ENCODE peak calls at places on chromosomes 3 and 15, in four cellular contexts. R is HepG2, F is K562, U is GM12878. T is an unnamed sample.

GRCh38 chr3:149604125-149604851 is 53.5 kb downstream of the WWTR1 start:
- DNase-seq in F (no peak), R (no peak), U (no peak), T (peak; percentile 36)

GRCh38 chr3:119340014-119340413 is 45.8 kb downstream of the ARHGAP31 start:
- DNase-seq in R (no peak), U (no peak), F (no peak), T (no peak)

GRCh38 chr3:159091936-159092335 is 290.1 kb downstream of the MFSD1 start:
- DNase-seq in U (no peak), R (no peak), F (no peak), T (no peak)

GRCh38 chr3:32626650-32627049 is 56.0 kb upstream of the DYNC1LI1 start:
- DNase-seq in R (no peak), F (no peak), U (no peak), T (no peak)

GRCh38 chr15:82571722-82572222 is 31.5 kb upstream of the RPS17 start:
- DNase-seq in U (no peak), R (no peak), F (peak; percentile 37), T (peak; percentile 61)

GRCh38 chr3:94673891-94674290 is 611.0 kb downstream of the NSUN3 start:
- DNase-seq in U (no peak), F (no peak), R (no peak), T (no peak)

GRCh38 chr3:129039271-129040038 is 21.1 kb upstream of the GP9 start:
- DNase-seq in U (no peak), F (no peak), R (no peak), T (no peak)

GRCh38 chr3:32934150-32934742 is 17.2 kb upstream of the CCR4 start:
- DNase-seq in U (no peak), F (no peak), R (no peak), T (peak; percentile 26)

GRCh38 chr3:127597020-127597771 is 1.0 kb upstream of the MCM2 start:
- DNase-seq in F (no peak), U (no peak), R (no peak), T (no peak)

GRCh38 chr3:38297537-38297936 is 15.4 kb downstream of the SLC22A14 start:
- DNase-seq in F (no peak), U (no peak), R (no peak), T (no peak)

GRCh38 chr3:4771238-4771637 is 208.0 kb upstream of the BHLHE40 start:
- DNase-seq in U (no peak), F (no peak), R (no peak), T (no peak)

GRCh38 chr15:68704496-68705021 is 116.1 kb downstream of the ANP32A start:
- DNase-seq in R (no peak), U (no peak), F (peak; percentile 19), T (no peak)

GRCh38 chr15:34927726-34928125 is 41.8 kb downstream of the AQR start:
- DNase-seq in R (no peak), U (no peak), F (no peak), T (no peak)

GRCh38 chr3:46664188-46664970 is 29.1 kb downstream of the ALS2CL start:
- DNase-seq in U (no peak), F (no peak), R (no peak), T (no peak)

GRCh38 chr3:30708472-30708871 is 102.1 kb downstream of the TGFBR2 start:
- DNase-seq in U (no peak), F (no peak), R (no peak), T (no peak)

GRCh38 chr15:98331676-98332075 is 316.7 kb upstream of the IGF1R start:
- DNase-seq in R (no peak), U (no peak), F (no peak), T (no peak)

GRCh38 chr3:116005404-116005803 is 382.1 kb downstream of the GAP43 start:
- DNase-seq in F (no peak), R (no peak), U (no peak), T (no peak)
- TF ChIP-seq TCF7 in F (no peak), R (no peak), U (no peak), T (no peak)

GRCh38 chr15:77738441-77739437 is 106.0 kb upstream of the LINGO1 start:
- DNase-seq in R (no peak), U (no peak), F (no peak), T (peak; percentile 40)
- TF ChIP-seq MAX in R (no peak), U (no peak), F (no peak), T (no peak)

DNA sequence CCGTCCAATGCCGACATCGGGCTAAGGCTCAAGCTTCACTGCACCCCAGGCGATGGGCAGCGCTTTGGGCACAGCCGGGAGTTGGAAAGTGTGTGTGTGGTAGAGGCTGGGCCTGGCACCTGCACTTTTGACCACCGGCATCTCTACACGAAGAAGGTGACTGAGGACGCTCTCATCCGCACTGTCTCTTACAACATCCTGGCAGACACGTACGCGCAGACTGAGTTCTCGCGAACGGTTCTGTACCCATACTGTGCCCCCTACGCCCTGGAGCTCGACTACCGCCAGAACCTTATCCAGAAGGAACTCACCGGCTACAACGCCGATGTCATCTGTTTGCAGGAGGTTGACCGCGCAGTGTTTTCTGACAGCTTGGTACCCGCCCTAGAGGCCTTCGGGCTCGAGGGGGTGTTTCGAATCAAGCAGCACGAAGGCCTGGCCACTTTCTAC is 1.0 kb downstream of the PDE12 start:
- DNase-seq in U (no peak), F (peak; percentile 14), R (peak; percentile 46), T (peak; percentile 17)
- TF ChIP-seq NR2C2 in U (no peak), F (no peak), R (no peak), T (no peak)

GRCh38 chr3:16288664-16289063 is 23.7 kb downstream of the OXNAD1 start:
- DNase-seq in U (no peak), R (no peak), F (no peak), T (no peak)

GRCh38 chr3:16290007-16290826 is 25.2 kb downstream of the OXNAD1 start:
- DNase-seq in R (peak; percentile 37), F (peak; percentile 55), U (no peak), T (peak; percentile 51)

GRCh38 chr3:16289144-16289889 is 24.3 kb downstream of the OXNAD1 start:
- DNase-seq in F (peak; percentile 46), R (no peak), U (no peak), T (no peak)

GRCh38 chr3:16286161-16286560 is 21.1 kb downstream of the OXNAD1 start:
- DNase-seq in F (no peak), R (no peak), U (no peak), T (no peak)

GRCh38 chr3:16286672-16287604 is 21.9 kb downstream of the OXNAD1 start:
- DNase-seq in U (no peak), R (no peak), F (peak; percentile 36), T (no peak)
- TF ChIP-seq TCF7 in U (no peak), R (no peak), F (no peak), T (no peak)

DNA sequence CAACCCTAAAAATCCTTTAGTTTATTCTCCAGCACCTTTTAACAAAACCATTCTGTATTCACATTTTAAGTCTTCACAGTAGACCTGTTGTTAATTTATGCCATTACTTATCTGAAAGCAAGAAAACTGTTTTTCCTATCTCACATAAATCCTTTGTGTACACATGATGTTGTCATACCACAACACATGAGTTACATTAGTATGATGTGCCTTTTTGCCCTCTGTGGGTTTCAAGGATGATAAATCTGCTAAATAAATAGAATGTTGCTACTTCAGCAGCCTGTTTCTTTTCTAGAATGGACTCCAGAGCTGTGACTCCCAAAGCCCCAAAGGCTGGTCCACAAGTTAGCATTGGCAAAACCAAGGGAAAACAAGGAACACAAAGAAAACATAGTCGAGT is 151.6 kb downstream of the SERPINI1 start:
- DNase-seq in U (no peak), R (peak; percentile 23), F (no peak), T (no peak)
- TF ChIP-seq MAX in U (no peak), R (no peak), F (no peak), T (no peak)

GRCh38 chr3:101163554-101163953 is 156.8 kb downstream of the IMPG2 start:
- DNase-seq in R (no peak), F (no peak), U (no peak), T (no peak)
- TF ChIP-seq NR2C2 in R (no peak), F (no peak), U (no peak), T (no peak)

GRCh38 chr15:94576889-94577533 is 345.6 kb downstream of the MCTP2 start:
- DNase-seq in U (no peak), R (peak; percentile 20), F (peak; percentile 46), T (peak; percentile 62)
- TF ChIP-seq TCF7 in U (no peak), R (no peak), F (no peak), T (no peak)